ENCODE peak calls at places on chromosomes 13 and 19, in eight cellular contexts. One of them, this sample, is unnamed.
A peak's percentile ranks its signal among the peaks of the same experiment; 100 is the strongest.

GRCh38 chr19:39602224-39602623 is at the start of gene LGALS13:
- DNase-seq in esophagus squamous epithelium: no peak
- DNase-seq in psoas muscle: no peak
- DNase-seq in OCI-LY7: no peak
- DNase-seq in fibroblast of the aortic adventitia: no peak
- DNase-seq in coronary artery: no peak
- DNase-seq in cardiac muscle cell: no peak
- DNase-seq in Peyer's patch: no peak
- DNase-seq in this sample: no peak

GRCh38 chr19:10259162-10259905 is 7.3 kb downstream of the MRPL4 start:
- DNase-seq in esophagus squamous epithelium: no peak
- DNase-seq in psoas muscle: peak; percentile 82
- DNase-seq in OCI-LY7: peak; percentile 94
- DNase-seq in fibroblast of the aortic adventitia: peak; percentile 85
- DNase-seq in coronary artery: no peak
- DNase-seq in cardiac muscle cell: peak; percentile 87
- DNase-seq in Peyer's patch: peak; percentile 96
- DNase-seq in this sample: peak; percentile 89

GRCh38 chr19:32058131-32058530 is 287.3 kb upstream of the ZNF507 start:
- DNase-seq in esophagus squamous epithelium: no peak
- DNase-seq in psoas muscle: no peak
- DNase-seq in OCI-LY7: no peak
- DNase-seq in fibroblast of the aortic adventitia: no peak
- DNase-seq in coronary artery: no peak
- DNase-seq in cardiac muscle cell: no peak
- DNase-seq in Peyer's patch: no peak
- DNase-seq in this sample: no peak

GRCh38 chr19:11694533-11695439 is 44.0 kb downstream of the ZNF823 start:
- DNase-seq in esophagus squamous epithelium: peak; percentile 46
- DNase-seq in psoas muscle: peak; percentile 92
- DNase-seq in OCI-LY7: peak; percentile 94
- DNase-seq in fibroblast of the aortic adventitia: peak; percentile 84
- DNase-seq in coronary artery: peak; percentile 94
- DNase-seq in cardiac muscle cell: peak; percentile 94
- DNase-seq in Peyer's patch: peak; percentile 97
- DNase-seq in this sample: peak; percentile 91

GRCh38 chr19:51615991-51616390 is 14.2 kb downstream of the SIGLEC5 start:
- DNase-seq in esophagus squamous epithelium: no peak
- DNase-seq in psoas muscle: no peak
- DNase-seq in OCI-LY7: no peak
- DNase-seq in fibroblast of the aortic adventitia: no peak
- DNase-seq in coronary artery: no peak
- DNase-seq in cardiac muscle cell: no peak
- DNase-seq in Peyer's patch: no peak
- DNase-seq in this sample: no peak

GRCh38 chr13:101283782-101284181 is 132.5 kb downstream of the NALCN start:
- DNase-seq in esophagus squamous epithelium: no peak
- DNase-seq in psoas muscle: no peak
- DNase-seq in OCI-LY7: no peak
- DNase-seq in fibroblast of the aortic adventitia: no peak
- DNase-seq in coronary artery: no peak
- DNase-seq in cardiac muscle cell: no peak
- DNase-seq in Peyer's patch: no peak
- DNase-seq in this sample: no peak

GRCh38 chr19:30326076-30326710 is 46.0 kb upstream of the ZNF536 start:
- DNase-seq in esophagus squamous epithelium: no peak
- DNase-seq in psoas muscle: no peak
- DNase-seq in OCI-LY7: no peak
- DNase-seq in fibroblast of the aortic adventitia: no peak
- DNase-seq in coronary artery: peak; percentile 47
- DNase-seq in cardiac muscle cell: no peak
- DNase-seq in Peyer's patch: no peak
- DNase-seq in this sample: no peak

GRCh38 chr13:21218351-21219043 is 42.0 kb downstream of the MRPL57 start:
- DNase-seq in esophagus squamous epithelium: no peak
- DNase-seq in psoas muscle: no peak
- DNase-seq in OCI-LY7: no peak
- DNase-seq in fibroblast of the aortic adventitia: no peak
- DNase-seq in coronary artery: no peak
- DNase-seq in cardiac muscle cell: no peak
- DNase-seq in Peyer's patch: no peak
- DNase-seq in this sample: no peak

GRCh38 chr19:887072-887471 is 5.9 kb downstream of the MED16 start:
- DNase-seq in esophagus squamous epithelium: no peak
- DNase-seq in psoas muscle: no peak
- DNase-seq in OCI-LY7: no peak
- DNase-seq in fibroblast of the aortic adventitia: no peak
- DNase-seq in coronary artery: no peak
- DNase-seq in cardiac muscle cell: peak; percentile 58
- DNase-seq in Peyer's patch: no peak
- DNase-seq in this sample: peak; percentile 63

GRCh38 chr19:5913739-5914357 is at the start of gene CAPS:
- DNase-seq in esophagus squamous epithelium: no peak
- DNase-seq in psoas muscle: peak; percentile 56
- DNase-seq in OCI-LY7: no peak
- DNase-seq in fibroblast of the aortic adventitia: peak; percentile 69
- DNase-seq in coronary artery: no peak
- DNase-seq in cardiac muscle cell: peak; percentile 72
- DNase-seq in Peyer's patch: no peak
- DNase-seq in this sample: peak; percentile 36

GRCh38 chr19:6481541-6482342 is at the start of gene DENND1C:
- DNase-seq in esophagus squamous epithelium: peak; percentile 23
- DNase-seq in psoas muscle: peak; percentile 36
- DNase-seq in OCI-LY7: peak; percentile 88
- DNase-seq in fibroblast of the aortic adventitia: no peak
- DNase-seq in coronary artery: no peak
- DNase-seq in cardiac muscle cell: peak; percentile 23
- DNase-seq in Peyer's patch: peak; percentile 91
- DNase-seq in this sample: no peak

GRCh38 chr19:1063030-1063908 is 3.7 kb upstream of the ARHGAP45 start:
- DNase-seq in esophagus squamous epithelium: no peak
- DNase-seq in psoas muscle: peak; percentile 23
- DNase-seq in OCI-LY7: peak; percentile 90
- DNase-seq in fibroblast of the aortic adventitia: no peak
- DNase-seq in coronary artery: no peak
- DNase-seq in cardiac muscle cell: no peak
- DNase-seq in Peyer's patch: no peak
- DNase-seq in this sample: no peak

GRCh38 chr13:75740008-75740407 is 103.9 kb downstream of the LMO7 start:
- DNase-seq in esophagus squamous epithelium: no peak
- DNase-seq in psoas muscle: no peak
- DNase-seq in OCI-LY7: no peak
- DNase-seq in fibroblast of the aortic adventitia: no peak
- DNase-seq in coronary artery: no peak
- DNase-seq in cardiac muscle cell: no peak
- DNase-seq in Peyer's patch: no peak
- DNase-seq in this sample: no peak

GRCh38 chr13:32917504-32917903 is 98.7 kb upstream of the KL start:
- DNase-seq in esophagus squamous epithelium: no peak
- DNase-seq in psoas muscle: no peak
- DNase-seq in OCI-LY7: no peak
- DNase-seq in fibroblast of the aortic adventitia: peak; percentile 49
- DNase-seq in coronary artery: no peak
- DNase-seq in cardiac muscle cell: no peak
- DNase-seq in Peyer's patch: no peak
- DNase-seq in this sample: peak; percentile 49

GRCh38 chr19:40690050-40690698 is at the start of gene NUMBL:
- DNase-seq in esophagus squamous epithelium: no peak
- DNase-seq in psoas muscle: peak; percentile 37
- DNase-seq in OCI-LY7: no peak
- DNase-seq in fibroblast of the aortic adventitia: no peak
- DNase-seq in coronary artery: no peak
- DNase-seq in cardiac muscle cell: no peak
- DNase-seq in Peyer's patch: no peak
- DNase-seq in this sample: no peak

GRCh38 chr13:67285611-67286010 is 55.5 kb upstream of the PCDH9 start:
- DNase-seq in esophagus squamous epithelium: no peak
- DNase-seq in psoas muscle: no peak
- DNase-seq in OCI-LY7: no peak
- DNase-seq in fibroblast of the aortic adventitia: no peak
- DNase-seq in coronary artery: no peak
- DNase-seq in cardiac muscle cell: no peak
- DNase-seq in Peyer's patch: no peak
- DNase-seq in this sample: no peak

GRCh38 chr19:51055866-51056265 is 9.0 kb downstream of the KLK13 start:
- DNase-seq in esophagus squamous epithelium: no peak
- DNase-seq in psoas muscle: no peak
- DNase-seq in OCI-LY7: no peak
- DNase-seq in fibroblast of the aortic adventitia: no peak
- DNase-seq in coronary artery: no peak
- DNase-seq in cardiac muscle cell: no peak
- DNase-seq in Peyer's patch: no peak
- DNase-seq in this sample: no peak

GRCh38 chr13:79522583-79522982 is 41.6 kb downstream of the NDFIP2 start:
- DNase-seq in esophagus squamous epithelium: no peak
- DNase-seq in psoas muscle: no peak
- DNase-seq in OCI-LY7: no peak
- DNase-seq in fibroblast of the aortic adventitia: peak; percentile 41
- DNase-seq in coronary artery: no peak
- DNase-seq in cardiac muscle cell: peak; percentile 71
- DNase-seq in Peyer's patch: no peak
- DNase-seq in this sample: peak; percentile 59

GRCh38 chr13:112067871-112068305 is 939 bp downstream of the SOX1 start:
- DNase-seq in esophagus squamous epithelium: no peak
- DNase-seq in psoas muscle: no peak
- DNase-seq in OCI-LY7: no peak
- DNase-seq in fibroblast of the aortic adventitia: no peak
- DNase-seq in coronary artery: no peak
- DNase-seq in cardiac muscle cell: peak; percentile 14
- DNase-seq in Peyer's patch: no peak
- DNase-seq in this sample: no peak

GRCh38 chr19:27779953-27780352 is 1433.0 kb downstream of the UQCRFS1 start:
- DNase-seq in esophagus squamous epithelium: no peak
- DNase-seq in psoas muscle: no peak
- DNase-seq in OCI-LY7: peak; percentile 68
- DNase-seq in fibroblast of the aortic adventitia: no peak
- DNase-seq in coronary artery: no peak
- DNase-seq in cardiac muscle cell: no peak
- DNase-seq in Peyer's patch: no peak
- DNase-seq in this sample: no peak

DNA sequence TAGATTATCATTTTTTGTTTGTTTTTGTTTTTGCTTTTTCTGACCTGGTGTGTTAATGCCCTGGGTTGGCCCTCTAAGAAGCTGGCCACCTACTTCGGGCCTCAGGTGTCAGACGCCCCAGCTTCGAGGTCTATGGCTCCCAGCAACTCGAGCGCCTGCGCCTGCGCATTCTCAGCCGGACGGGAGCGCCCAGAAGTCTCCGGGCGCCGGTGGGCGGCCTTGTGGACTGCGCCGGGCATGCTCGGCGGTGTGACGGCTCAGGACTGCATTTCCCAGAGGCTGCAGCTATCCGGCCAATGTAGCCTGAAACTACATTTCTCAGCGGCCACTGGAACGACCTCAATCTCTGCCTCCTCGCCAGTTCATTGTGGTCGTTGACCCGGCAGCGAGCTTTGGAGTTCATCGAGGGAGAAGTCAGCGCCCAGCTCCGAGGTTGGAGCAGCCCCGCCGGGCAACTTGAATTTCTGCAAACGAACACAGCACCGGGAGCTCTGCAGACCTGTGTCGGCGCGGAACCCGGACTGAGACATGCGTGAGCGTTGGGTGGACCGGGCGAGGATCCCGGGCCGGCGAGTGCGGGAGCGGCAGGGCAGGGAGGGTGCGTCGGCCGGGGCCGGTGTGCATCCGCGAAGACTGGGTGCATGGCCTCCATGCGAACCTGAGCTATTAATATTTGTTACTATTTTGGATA is at the start of gene ZNF30:
- DNase-seq in esophagus squamous epithelium: peak; percentile 16
- DNase-seq in psoas muscle: peak; percentile 93
- DNase-seq in OCI-LY7: no peak
- DNase-seq in fibroblast of the aortic adventitia: peak; percentile 90
- DNase-seq in coronary artery: peak; percentile 88
- DNase-seq in cardiac muscle cell: peak; percentile 96
- DNase-seq in Peyer's patch: peak; percentile 95
- DNase-seq in this sample: peak; percentile 96
- TF ChIP-seq CTCF in esophagus squamous epithelium: no peak
- TF ChIP-seq CTCF in psoas muscle: no peak
- TF ChIP-seq CTCF in OCI-LY7: no peak
- TF ChIP-seq CTCF in fibroblast of the aortic adventitia: no peak
- TF ChIP-seq CTCF in coronary artery: no peak
- TF ChIP-seq CTCF in cardiac muscle cell: no peak
- TF ChIP-seq CTCF in Peyer's patch: no peak
- TF ChIP-seq CTCF in this sample: no peak

DNA sequence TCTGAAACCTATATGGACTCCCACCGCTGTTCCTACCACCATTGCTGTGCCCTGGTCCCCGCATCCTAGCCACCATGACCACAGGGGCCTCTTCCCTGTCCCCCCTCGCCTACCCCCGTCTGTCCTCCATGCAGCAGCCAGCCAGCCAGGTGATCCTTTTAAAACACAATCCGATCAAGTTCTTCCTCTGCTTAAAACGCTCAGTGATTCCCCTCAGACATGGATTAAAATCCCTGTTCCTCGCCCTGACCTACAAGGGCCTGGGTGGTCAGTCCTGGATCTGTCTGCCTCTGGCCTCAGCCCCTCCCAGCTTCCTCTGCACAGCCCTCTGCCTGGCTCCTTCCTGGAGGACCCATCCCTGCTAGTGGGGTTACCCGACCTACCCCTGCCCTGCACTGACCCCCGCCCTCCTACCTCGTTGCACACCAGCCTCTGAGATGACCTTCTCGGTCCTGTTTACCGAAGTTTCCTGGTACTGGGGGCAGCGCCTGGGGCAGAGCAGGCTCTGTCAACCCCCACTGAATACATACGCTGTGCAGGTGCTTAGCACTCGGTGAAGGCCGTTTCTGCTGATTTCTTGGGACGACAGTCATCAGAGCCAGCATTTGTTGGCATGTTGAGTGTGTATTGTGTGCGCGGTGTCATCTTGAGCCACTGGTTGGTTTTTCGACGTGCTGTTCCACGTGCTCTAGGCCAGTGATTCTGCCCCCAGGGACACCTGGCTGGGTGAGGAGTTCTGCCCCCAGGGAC is 14.7 kb upstream of the LENG8 start:
- DNase-seq in esophagus squamous epithelium: no peak
- DNase-seq in psoas muscle: no peak
- DNase-seq in OCI-LY7: no peak
- DNase-seq in fibroblast of the aortic adventitia: no peak
- DNase-seq in coronary artery: no peak
- DNase-seq in cardiac muscle cell: no peak
- DNase-seq in Peyer's patch: no peak
- DNase-seq in this sample: no peak
- H3K4me3 ChIP-seq in esophagus squamous epithelium: no peak overlapping the region
- H3K4me3 ChIP-seq in psoas muscle: no peak overlapping the region
- H3K4me3 ChIP-seq in OCI-LY7: no peak overlapping the region
- H3K4me3 ChIP-seq in fibroblast of the aortic adventitia: no peak overlapping the region
- H3K4me3 ChIP-seq in coronary artery: no peak overlapping the region
- H3K4me3 ChIP-seq in cardiac muscle cell: no peak overlapping the region
- H3K4me3 ChIP-seq in Peyer's patch: no peak overlapping the region
- H3K4me3 ChIP-seq in this sample: no peak overlapping the region

GRCh38 chr13:66128201-66128600 is 1101.9 kb downstream of the PCDH9 start:
- DNase-seq in esophagus squamous epithelium: no peak
- DNase-seq in psoas muscle: no peak
- DNase-seq in OCI-LY7: no peak
- DNase-seq in fibroblast of the aortic adventitia: no peak
- DNase-seq in coronary artery: no peak
- DNase-seq in cardiac muscle cell: no peak
- DNase-seq in Peyer's patch: no peak
- DNase-seq in this sample: no peak
- TF ChIP-seq CTCF in esophagus squamous epithelium: no peak
- TF ChIP-seq CTCF in psoas muscle: no peak
- TF ChIP-seq CTCF in OCI-LY7: no peak
- TF ChIP-seq CTCF in fibroblast of the aortic adventitia: no peak
- TF ChIP-seq CTCF in coronary artery: no peak
- TF ChIP-seq CTCF in cardiac muscle cell: no peak
- TF ChIP-seq CTCF in Peyer's patch: no peak
- TF ChIP-seq CTCF in this sample: no peak

GRCh38 chr13:70923863-70924752 is 815.9 kb upstream of the KLHL1 start:
- DNase-seq in esophagus squamous epithelium: no peak
- DNase-seq in psoas muscle: no peak
- DNase-seq in OCI-LY7: no peak
- DNase-seq in fibroblast of the aortic adventitia: no peak
- DNase-seq in coronary artery: no peak
- DNase-seq in cardiac muscle cell: no peak
- DNase-seq in Peyer's patch: no peak
- DNase-seq in this sample: no peak
- H3K4me3 ChIP-seq in esophagus squamous epithelium: no peak overlapping the region
- H3K4me3 ChIP-seq in psoas muscle: no peak overlapping the region
- H3K4me3 ChIP-seq in OCI-LY7: no peak overlapping the region
- H3K4me3 ChIP-seq in fibroblast of the aortic adventitia: no peak overlapping the region
- H3K4me3 ChIP-seq in coronary artery: no peak overlapping the region
- H3K4me3 ChIP-seq in cardiac muscle cell: no peak overlapping the region
- H3K4me3 ChIP-seq in Peyer's patch: no peak overlapping the region
- H3K4me3 ChIP-seq in this sample: no peak overlapping the region